ENCODE peak calls at places on chromosomes 11 and 22, in five cellular contexts. Z is activated naive CD4-positive, alpha-beta T cell treated with Interleukin-2 at 50 U/mL for 16 hours; R is cardiac muscle cell; Q is adrenal gland; C is CD8-positive, alpha-beta T cell. S is an unnamed sample.

GRCh38 chr11:100932474-100933100 is 197.0 kb downstream of the PGR start:
- DNase-seq in Z (no peak), R (no peak), Q (no peak), C (no peak), S (no peak)

GRCh38 chr11:2310073-2310785 is 8.4 kb downstream of the TSPAN32 start:
- DNase-seq in Z (no peak), R (no peak), Q (no peak), C (no peak), S (no peak)

GRCh38 chr11:120784566-120785251 is 239.2 kb upstream of the TBCEL start:
- DNase-seq in Z (no peak), R (no peak), Q (peak), C (no peak), S (no peak)

GRCh38 chr11:6646631-6647281 is 8.9 kb downstream of the DCHS1 start:
- DNase-seq in Z (peak), R (no peak), Q (no peak), C (peak), S (no peak)

GRCh38 chr22:45199723-45200122 is 36.0 kb downstream of the NUP50 start:
- DNase-seq in Z (no peak), R (no peak), Q (peak), C (no peak), S (no peak)

GRCh38 chr22:35705141-35705540 is 12.5 kb upstream of the APOL5 start:
- DNase-seq in Z (no peak), R (no peak), Q (no peak), C (no peak), S (no peak)

GRCh38 chr22:30511903-30512302 is 6.4 kb upstream of the SEC14L4 start:
- DNase-seq in Z (no peak), R (no peak), Q (no peak), C (no peak), S (no peak)

GRCh38 chr11:18698341-18699268 is at the start of gene TMEM86A:
- DNase-seq in Z (peak), R (peak), Q (peak), C (peak), S (no peak)

GRCh38 chr11:19116315-19116970 is 525 bp upstream of the ZDHHC13 start:
- DNase-seq in Z (no peak), R (no peak), Q (no peak), C (no peak), S (no peak)

GRCh38 chr11:106585061-106585460 is 433.2 kb downstream of the GUCY1A2 start:
- DNase-seq in Z (no peak), R (no peak), Q (no peak), C (no peak), S (no peak)

GRCh38 chr11:126703661-126704060 is 296.9 kb downstream of the KIRREL3 start:
- DNase-seq in Z (no peak), R (no peak), Q (no peak), C (no peak), S (no peak)

GRCh38 chr22:49328076-49328475 is 499.6 kb downstream of the BRD1 start:
- DNase-seq in Z (no peak), R (no peak), Q (no peak), C (no peak), S (no peak)

GRCh38 chr11:130554241-130555055 is 106.0 kb downstream of the ADAMTS15 start:
- DNase-seq in Z (no peak), R (no peak), Q (no peak), C (no peak), S (no peak)

GRCh38 chr11:91978747-91979146 is 245.9 kb upstream of the FAT3 start:
- DNase-seq in Z (no peak), R (no peak), Q (no peak), C (no peak), S (peak)

GRCh38 chr22:29914165-29914564 is 31.2 kb downstream of the MTMR3 start:
- DNase-seq in Z (no peak), R (no peak), Q (no peak), C (no peak), S (peak)

GRCh38 chr11:90229791-90230190 is 6.9 kb upstream of the CHORDC1 start:
- DNase-seq in Z (no peak), R (no peak), Q (no peak), C (no peak), S (no peak)

GRCh38 chr22:28424427-28425080 is 255.1 kb downstream of the TTC28 start:
- DNase-seq in Z (no peak), R (no peak), Q (no peak), C (no peak), S (no peak)

GRCh38 chr11:110715541-110715940 is 3.3 kb upstream of the ARHGAP20 start:
- DNase-seq in Z (no peak), R (no peak), Q (no peak), C (no peak), S (no peak)

S was measured in epithelial cell of proximal tubule.